ENCODE peak calls at places on chromosomes 1 and 21, in five cellular contexts. J is astrocyte of the cerebellum, U is heart left ventricle, E is cardiac muscle cell, H is OCI-LY7. D is an unnamed sample.

GRCh38 chr1:210250665-210250997 is 18.0 kb downstream of the SERTAD4 start:
- DNase-seq in J (no peak), E (peak; percentile 35), H (no peak), U (peak; percentile 37), D (no peak)

GRCh38 chr1:161863549-161863948 is 97.4 kb downstream of the ATF6 start:
- DNase-seq in H (no peak), J (no peak), U (no peak), E (no peak), D (no peak)

GRCh38 chr1:203556047-203556851 is 62.3 kb downstream of the OPTC start:
- DNase-seq in J (no peak), E (peak; percentile 79), U (peak; percentile 83), H (no peak), D (no peak)

GRCh38 chr1:94883688-94884087 is 43.2 kb downstream of the CNN3 start:
- DNase-seq in U (no peak), J (peak; percentile 77), H (no peak), E (peak; percentile 67), D (no peak)

GRCh38 chr1:197915797-197916686 is 1.1 kb upstream of the LHX9 start:
- DNase-seq in U (no peak), J (no peak), H (no peak), E (peak; percentile 63), D (no peak)

GRCh38 chr1:57911427-57911826 is 487.6 kb upstream of the DAB1 start:
- DNase-seq in H (no peak), E (no peak), J (no peak), U (no peak), D (no peak)

GRCh38 chr21:37433441-37433840 is 66.9 kb downstream of the DYRK1A start:
- DNase-seq in U (no peak), J (no peak), E (no peak), H (no peak), D (no peak)

GRCh38 chr1:214044438-214045214 is 56.9 kb downstream of the PROX1 start:
- DNase-seq in J (no peak), H (no peak), E (no peak), U (no peak), D (no peak)

GRCh38 chr1:28789412-28789811 is 22.6 kb upstream of the OPRD1 start:
- DNase-seq in H (no peak), E (no peak), J (no peak), U (no peak), D (no peak)

GRCh38 chr1:158984386-158984785 is 25.3 kb upstream of the IFI16 start:
- DNase-seq in H (no peak), J (no peak), E (no peak), U (no peak), D (no peak)

GRCh38 chr1:204870165-204870912 is at the start of gene NFASC:
- DNase-seq in E (no peak), H (no peak), U (no peak), J (no peak), D (no peak)

GRCh38 chr1:61486783-61487505 is 238.0 kb downstream of the TM2D1 start:
- DNase-seq in H (no peak), J (no peak), E (no peak), U (no peak), D (no peak)

GRCh38 chr1:243718893-243719292 is 131.2 kb downstream of the AKT3 start:
- DNase-seq in J (peak; percentile 39), H (no peak), U (no peak), E (peak; percentile 86), D (peak; percentile 41)

GRCh38 chr1:150281221-150281757 is 1.1 kb upstream of the CIART start:
- DNase-seq in J (peak; percentile 46), H (peak; percentile 74), E (peak; percentile 78), U (peak; percentile 75), D (no peak)

GRCh38 chr1:204647114-204647804 is 38.3 kb downstream of the LRRN2 start:
- DNase-seq in E (peak; percentile 85), J (peak; percentile 34), U (no peak), H (peak; percentile 16), D (peak; percentile 26)

GRCh38 chr1:212637902-212638301 is 29.3 kb downstream of the ATF3 start:
- DNase-seq in H (no peak), U (no peak), J (no peak), E (no peak), D (no peak)

GRCh38 chr1:151157067-151157531 is 650 bp downstream of the TNFAIP8L2 start:
- DNase-seq in U (no peak), E (no peak), J (no peak), H (peak; percentile 63), D (no peak)

GRCh38 chr1:168843950-168844349 is 114.9 kb upstream of the DPT start:
- DNase-seq in E (no peak), U (no peak), H (no peak), J (no peak), D (no peak)

GRCh38 chr1:216221260-216221700 is 202.0 kb downstream of the USH2A start:
- DNase-seq in J (peak; percentile 77), U (peak; percentile 15), H (peak; percentile 57), E (peak; percentile 78), D (peak; percentile 57)

GRCh38 chr1:2979191-2980072 is 41.8 kb upstream of the ACTRT2 start:
- DNase-seq in E (no peak), J (no peak), H (no peak), U (peak; percentile 4), D (no peak)

GRCh38 chr1:155128469-155128754 is 736 bp downstream of the EFNA1 start:
- DNase-seq in H (no peak), E (no peak), U (no peak), J (no peak), D (no peak)

GRCh38 chr1:82755671-82756070 is 954.9 kb downstream of the ADGRL2 start:
- DNase-seq in E (no peak), U (no peak), J (no peak), H (no peak), D (no peak)

GRCh38 chr1:230270185-230270939 is 155.8 kb downstream of the PGBD5 start:
- DNase-seq in H (peak; percentile 56), E (peak; percentile 72), U (no peak), J (no peak), D (no peak)

GRCh38 chr1:151822404-151822803 is 9.2 kb downstream of the RORC start:
- DNase-seq in U (no peak), H (no peak), J (no peak), E (no peak), D (no peak)

GRCh38 chr1:221858758-221859157 is 116.9 kb upstream of the DUSP10 start:
- DNase-seq in J (no peak), U (no peak), E (peak; percentile 30), H (no peak), D (peak; percentile 47)

GRCh38 chr1:180270767-180271639 is 40.9 kb downstream of the LHX4 start:
- DNase-seq in U (no peak), H (no peak), E (peak; percentile 89), J (peak; percentile 38), D (peak; percentile 68)

GRCh38 chr1:30373471-30374399 is 349.6 kb downstream of the MATN1 start:
- DNase-seq in E (no peak), U (no peak), J (no peak), H (no peak), D (no peak)

GRCh38 chr1:6237093-6237492 is 1.3 kb upstream of the ICMT start:
- DNase-seq in J (no peak), E (no peak), U (no peak), H (no peak), D (no peak)
- H3K4me3 ChIP-seq in J (no peak overlapping the region), E (no peak overlapping the region), U (no peak overlapping the region), H (no peak overlapping the region), D (no peak overlapping the region)

GRCh38 chr1:98210563-98210962 is 289.7 kb upstream of the DPYD start:
- DNase-seq in E (no peak), J (no peak), U (no peak), H (no peak), D (no peak)

GRCh38 chr1:98211271-98211840 is 290.5 kb upstream of the DPYD start:
- DNase-seq in U (no peak), E (no peak), H (no peak), J (no peak), D (no peak)

GRCh38 chr1:98205291-98206017 is 284.6 kb upstream of the DPYD start:
- DNase-seq in J (no peak), U (no peak), H (no peak), E (no peak), D (no peak)

DNA sequence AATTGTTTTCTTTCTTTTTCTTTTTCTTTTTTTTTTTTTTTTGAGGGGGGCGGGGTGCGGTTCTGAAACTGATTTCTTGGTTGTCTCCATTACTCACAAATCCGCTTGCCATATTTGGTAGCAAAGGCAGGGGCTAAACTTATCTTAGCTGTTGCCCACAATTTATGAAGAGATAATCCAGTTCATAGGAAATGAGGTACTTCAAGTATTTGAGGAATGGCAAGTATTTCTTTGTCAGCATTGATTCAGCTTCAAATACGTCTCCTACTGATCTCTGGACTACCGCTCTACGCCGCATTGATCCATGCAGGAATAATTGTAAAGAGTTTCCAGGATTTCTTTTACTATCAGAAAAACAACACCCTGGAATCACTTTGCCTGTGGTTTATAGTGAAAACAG is 289.2 kb upstream of the DPYD start:
- DNase-seq in U (no peak), E (peak; percentile 90), H (no peak), J (peak; percentile 89), D (peak; percentile 78)
- TF ChIP-seq CTCF in U (no peak), E (no peak), H (no peak), J (no peak), D (no peak)

GRCh38 chr1:18637553-18637960 is 6.9 kb downstream of the PAX7 start:
- DNase-seq in E (no peak), H (no peak), J (no peak), U (no peak), D (no peak)

GRCh38 chr1:18636762-18637552 is 6.3 kb downstream of the PAX7 start:
- DNase-seq in U (no peak), H (no peak), J (no peak), E (no peak), D (no peak)

GRCh38 chr1:18634276-18634675 is 3.6 kb downstream of the PAX7 start:
- DNase-seq in H (no peak), E (no peak), U (no peak), J (no peak), D (no peak)

GRCh38 chr1:18635070-18635577 is 4.5 kb downstream of the PAX7 start:
- DNase-seq in E (no peak), H (no peak), J (no peak), U (no peak), D (no peak)

GRCh38 chr1:18635833-18636671 is 5.4 kb downstream of the PAX7 start:
- DNase-seq in U (no peak), J (no peak), H (no peak), E (no peak), D (no peak)
- H3K4me3 ChIP-seq in U (no peak overlapping the region), J (no peak overlapping the region), H (no peak overlapping the region), E (no peak overlapping the region), D (no peak overlapping the region)

DNA sequence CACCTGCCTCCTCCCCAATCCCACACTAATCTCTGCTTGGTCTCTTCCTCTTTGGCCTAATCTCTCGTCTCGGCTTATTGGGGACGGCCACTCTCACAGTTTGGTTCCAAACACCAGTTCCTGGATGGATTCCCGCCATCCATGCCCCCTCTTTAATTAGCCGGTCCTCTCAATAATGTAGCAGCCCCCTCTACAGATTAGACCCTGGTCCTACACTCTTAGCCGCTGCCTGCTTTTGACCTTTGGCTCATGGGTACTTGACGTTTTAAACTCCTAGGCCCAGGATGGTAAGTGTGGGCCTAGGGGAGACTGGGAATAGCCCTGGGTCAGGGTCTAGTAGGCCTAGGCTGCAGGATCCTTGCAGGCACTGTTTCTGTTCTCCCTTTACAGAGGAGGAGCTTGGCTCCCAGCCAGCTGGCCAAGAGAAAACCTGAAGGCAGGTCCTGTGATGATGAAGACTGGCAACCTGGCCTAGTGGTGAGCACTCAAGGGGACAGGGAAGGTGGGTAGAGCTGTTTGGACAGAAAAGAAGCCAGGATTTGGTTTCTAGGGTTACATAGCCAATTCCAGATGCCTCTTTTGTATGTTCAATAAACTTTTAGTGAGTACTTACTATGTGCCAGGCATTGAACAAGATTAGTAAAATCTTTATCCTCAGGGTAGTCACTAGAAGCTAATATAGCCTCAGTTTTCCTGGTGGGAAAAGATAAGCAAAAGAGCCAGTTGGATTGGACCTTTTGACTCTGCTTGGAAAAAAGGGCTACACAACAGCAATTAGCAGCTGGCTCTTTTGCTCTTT is 758 bp downstream of the RAD54L start:
- DNase-seq in H (peak; percentile 73), U (no peak), J (no peak), E (no peak), D (no peak)
- TF ChIP-seq CTCF in H (peak; percentile 78), U (no peak), J (no peak), E (no peak), D (no peak)

D was measured in AG04450.